ENCODE peak calls at places on chromosomes 4 and X, in four cellular contexts. One of them, this sample, is unnamed.

GRCh38 chrX:123860506-123860840 is 620 bp downstream of the XIAP start:
- DNase-seq in H1: no peak
- DNase-seq in H9: no peak
- DNase-seq in mesenchymal stem cell: peak; percentile 65
- DNase-seq in this sample: no peak

GRCh38 chrX:130810561-130810960 is 92.4 kb downstream of the ENOX2 start:
- DNase-seq in H1: no peak
- DNase-seq in H9: no peak
- DNase-seq in mesenchymal stem cell: no peak
- DNase-seq in this sample: no peak

GRCh38 chrX:115029869-115030564 is 12.6 kb upstream of the IL13RA2 start:
- DNase-seq in H1: no peak
- DNase-seq in H9: no peak
- DNase-seq in mesenchymal stem cell: no peak
- DNase-seq in this sample: no peak

GRCh38 chr4:26741491-26741871 is 119.2 kb upstream of the STIM2 start:
- DNase-seq in H1: no peak
- DNase-seq in H9: no peak
- DNase-seq in mesenchymal stem cell: no peak
- DNase-seq in this sample: peak; percentile 58

GRCh38 chrX:43559643-43560042 is 96.5 kb upstream of the MAOA start:
- DNase-seq in H1: peak; percentile 53
- DNase-seq in H9: peak; percentile 77
- DNase-seq in mesenchymal stem cell: peak; percentile 61
- DNase-seq in this sample: peak; percentile 35

GRCh38 chr4:4327652-4328121 is 37.6 kb downstream of the ZBTB49 start:
- DNase-seq in H1: peak; percentile 86
- DNase-seq in H9: peak; percentile 93
- DNase-seq in mesenchymal stem cell: peak; percentile 39
- DNase-seq in this sample: peak; percentile 14

GRCh38 chr4:110271986-110272385 is 73.6 kb upstream of the ELOVL6 start:
- DNase-seq in H1: no peak
- DNase-seq in H9: no peak
- DNase-seq in mesenchymal stem cell: no peak
- DNase-seq in this sample: no peak

GRCh38 chr4:108007984-108008383 is 18.3 kb downstream of the HADH start:
- DNase-seq in H1: no peak
- DNase-seq in H9: no peak
- DNase-seq in mesenchymal stem cell: no peak
- DNase-seq in this sample: no peak

GRCh38 chr4:106565727-106566126 is 197.1 kb upstream of the GIMD1 start:
- DNase-seq in H1: no peak
- DNase-seq in H9: no peak
- DNase-seq in mesenchymal stem cell: no peak
- DNase-seq in this sample: no peak

GRCh38 chr4:174826660-174827059 is 2.4 kb downstream of the GLRA3 start:
- DNase-seq in H1: no peak
- DNase-seq in H9: no peak
- DNase-seq in mesenchymal stem cell: no peak
- DNase-seq in this sample: no peak

GRCh38 chrX:37666516-37666915 is 19.1 kb upstream of the XK start:
- DNase-seq in H1: no peak
- DNase-seq in H9: no peak
- DNase-seq in mesenchymal stem cell: no peak
- DNase-seq in this sample: no peak

GRCh38 chrX:10356979-10357378 is 200.2 kb downstream of the CLCN4 start:
- DNase-seq in H1: no peak
- DNase-seq in H9: no peak
- DNase-seq in mesenchymal stem cell: no peak
- DNase-seq in this sample: no peak

GRCh38 chr4:54058171-54058570 is 6.2 kb downstream of the CHIC2 start:
- DNase-seq in H1: no peak
- DNase-seq in H9: no peak
- DNase-seq in mesenchymal stem cell: no peak
- DNase-seq in this sample: no peak

GRCh38 chrX:79601336-79602131 is 234.4 kb upstream of the ITM2A start:
- DNase-seq in H1: no peak
- DNase-seq in H9: no peak
- DNase-seq in mesenchymal stem cell: no peak
- DNase-seq in this sample: no peak

GRCh38 chr4:118821590-118822293 is 14.2 kb downstream of the SEC24D start:
- DNase-seq in H1: no peak
- DNase-seq in H9: no peak
- DNase-seq in mesenchymal stem cell: no peak
- DNase-seq in this sample: no peak

GRCh38 chr4:13918110-13918509 is 290.6 kb upstream of the BOD1L1 start:
- DNase-seq in H1: no peak
- DNase-seq in H9: no peak
- DNase-seq in mesenchymal stem cell: peak; percentile 97
- DNase-seq in this sample: no peak

GRCh38 chrX:151920101-151920500 is 7.4 kb downstream of the MAGEA4 start:
- DNase-seq in H1: no peak
- DNase-seq in H9: no peak
- DNase-seq in mesenchymal stem cell: no peak
- DNase-seq in this sample: no peak

GRCh38 chrX:11010476-11010875 is 100.7 kb upstream of the HCCS start:
- DNase-seq in H1: no peak
- DNase-seq in H9: no peak
- DNase-seq in mesenchymal stem cell: no peak
- DNase-seq in this sample: no peak

GRCh38 chr4:985123-985830 is 1.6 kb upstream of the IDUA start:
- DNase-seq in H1: peak; percentile 87
- DNase-seq in H9: peak; percentile 88
- DNase-seq in mesenchymal stem cell: peak; percentile 67
- DNase-seq in this sample: no peak

GRCh38 chr4:154506253-154506652 is 14.7 kb upstream of the DCHS2 start:
- DNase-seq in H1: no peak
- DNase-seq in H9: no peak
- DNase-seq in mesenchymal stem cell: peak; percentile 43
- DNase-seq in this sample: peak; percentile 27

GRCh38 chrX:130173190-130173895 is 1.6 kb downstream of the RAB33A start:
- DNase-seq in H1: no peak
- DNase-seq in H9: no peak
- DNase-seq in mesenchymal stem cell: peak; percentile 92
- DNase-seq in this sample: no peak

DNA sequence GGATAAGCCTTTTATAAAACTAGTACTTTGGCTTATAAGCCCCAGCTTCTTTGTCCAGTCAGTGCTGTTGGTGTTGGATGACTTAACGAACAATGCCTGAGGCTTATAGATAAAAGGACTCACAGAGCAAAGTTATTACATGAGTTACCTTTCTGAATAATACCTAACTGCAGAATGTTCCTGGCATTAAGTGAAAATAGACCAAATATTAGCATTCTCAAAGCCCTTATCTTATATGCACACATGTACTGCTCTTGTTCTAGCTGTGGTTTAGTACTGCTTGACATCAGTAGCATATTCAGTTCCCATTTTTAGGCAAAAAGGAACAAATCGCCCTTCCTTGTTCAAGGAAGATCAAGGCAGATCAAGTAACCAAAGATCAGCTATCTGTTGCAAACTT is 131.6 kb downstream of the ZNF330 start:
- DNase-seq in H1: no peak
- DNase-seq in H9: no peak
- DNase-seq in mesenchymal stem cell: no peak
- DNase-seq in this sample: no peak
- H2BK12ac ChIP-seq in H1: no peak overlapping the region
- H2BK12ac ChIP-seq in H9: no peak overlapping the region
- H2BK12ac ChIP-seq in mesenchymal stem cell: no peak overlapping the region
- H2BK12ac ChIP-seq in this sample: no peak overlapping the region

DNA sequence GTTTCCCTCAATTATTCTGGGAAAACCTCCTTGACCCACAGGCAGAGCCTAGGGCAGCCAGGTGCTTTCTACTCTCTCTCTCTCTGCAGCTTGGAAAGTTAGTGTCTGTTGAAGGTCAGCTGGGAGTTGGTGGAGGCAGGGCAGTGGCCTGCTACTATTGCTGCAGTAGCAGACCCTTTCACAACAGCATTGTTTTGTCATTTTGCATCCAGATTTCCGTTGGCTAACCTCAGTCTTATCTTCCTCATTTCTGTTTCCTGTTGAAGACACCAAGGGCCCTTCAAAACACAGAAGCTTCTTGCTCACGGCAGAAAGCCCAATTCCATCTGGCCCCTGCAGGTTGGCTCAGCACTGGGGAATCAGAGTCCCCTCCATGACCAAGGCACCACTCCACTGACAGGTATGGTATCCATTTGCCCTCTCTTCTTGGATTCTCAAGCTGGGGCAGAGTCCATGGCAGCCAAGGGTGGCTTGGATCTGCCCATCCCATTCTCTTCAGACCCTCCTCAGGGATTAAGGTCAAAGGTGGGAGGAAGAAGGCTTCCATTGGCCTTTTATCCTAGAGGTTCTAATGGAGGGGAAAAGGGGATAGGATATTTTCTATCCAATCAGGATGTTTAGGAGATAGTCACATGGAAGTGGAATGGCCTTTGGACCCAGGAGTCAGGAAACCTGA is 24.6 kb downstream of the VSIG4 start:
- DNase-seq in H1: no peak
- DNase-seq in H9: no peak
- DNase-seq in mesenchymal stem cell: no peak
- DNase-seq in this sample: no peak
- H3K4me2 ChIP-seq in H1: no peak overlapping the region
- H3K4me2 ChIP-seq in H9: no peak overlapping the region
- H3K4me2 ChIP-seq in mesenchymal stem cell: no peak overlapping the region
- H3K4me2 ChIP-seq in this sample: no peak overlapping the region

GRCh38 chr4:85508654-85509053 is 33.7 kb downstream of the ARHGAP24 start:
- DNase-seq in H1: no peak
- DNase-seq in H9: no peak
- DNase-seq in mesenchymal stem cell: no peak
- DNase-seq in this sample: no peak
- H4K8ac ChIP-seq in H1: no peak overlapping the region
- H4K8ac ChIP-seq in H9: no peak overlapping the region
- H4K8ac ChIP-seq in mesenchymal stem cell: no peak overlapping the region
- H4K8ac ChIP-seq in this sample: no peak overlapping the region

GRCh38 chr4:8468746-8469535 is 28.4 kb downstream of the TRMT44 start:
- DNase-seq in H1: peak; percentile 92
- DNase-seq in H9: peak; percentile 84
- DNase-seq in mesenchymal stem cell: peak; percentile 49
- DNase-seq in this sample: peak; percentile 52

GRCh38 chr4:8472166-8472688 is 31.6 kb downstream of the TRMT44 start:
- DNase-seq in H1: no peak
- DNase-seq in H9: no peak
- DNase-seq in mesenchymal stem cell: no peak
- DNase-seq in this sample: no peak

GRCh38 chr4:8469550-8469949 is 29.0 kb downstream of the TRMT44 start:
- DNase-seq in H1: no peak
- DNase-seq in H9: no peak
- DNase-seq in mesenchymal stem cell: no peak
- DNase-seq in this sample: no peak

GRCh38 chr4:8471211-8471875 is 30.8 kb downstream of the TRMT44 start:
- DNase-seq in H1: no peak
- DNase-seq in H9: no peak
- DNase-seq in mesenchymal stem cell: no peak
- DNase-seq in this sample: no peak

DNA sequence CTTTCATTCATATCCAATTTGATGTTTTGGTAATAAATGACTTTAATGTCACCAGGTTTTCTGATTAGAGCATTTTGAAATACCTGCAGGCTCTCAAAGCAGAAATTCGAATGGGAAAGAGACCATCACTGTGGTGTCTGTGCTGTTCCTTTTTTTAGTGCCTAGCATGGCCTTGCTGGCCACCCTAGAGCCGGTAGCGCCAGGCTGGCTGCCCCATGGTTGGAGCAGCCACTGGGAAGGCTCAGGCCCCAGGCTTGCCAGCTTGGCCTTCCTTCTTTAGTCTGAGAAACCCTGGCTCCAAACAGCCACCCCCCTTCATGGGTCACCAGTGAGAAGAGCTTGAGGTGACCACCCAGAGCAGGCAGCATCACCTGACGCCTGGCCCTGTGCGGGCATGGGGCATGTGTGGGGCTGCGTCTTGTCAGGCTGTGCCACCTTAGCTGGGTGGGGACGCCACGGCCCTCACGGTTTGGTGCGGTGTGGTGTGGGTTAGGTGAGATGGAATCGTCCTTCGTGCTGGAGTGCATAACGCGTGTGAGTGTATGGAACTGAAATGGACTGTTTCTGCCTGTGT is 30.0 kb downstream of the TRMT44 start:
- DNase-seq in H1: no peak
- DNase-seq in H9: no peak
- DNase-seq in mesenchymal stem cell: no peak
- DNase-seq in this sample: no peak
- H2BK12ac ChIP-seq in H1: no peak overlapping the region
- H2BK12ac ChIP-seq in H9: no peak overlapping the region
- H2BK12ac ChIP-seq in mesenchymal stem cell: no peak overlapping the region
- H2BK12ac ChIP-seq in this sample: no peak overlapping the region

GRCh38 chr4:186840771-186841301 is 117.2 kb upstream of the FAT1 start:
- DNase-seq in H1: no peak
- DNase-seq in H9: no peak
- DNase-seq in mesenchymal stem cell: no peak
- DNase-seq in this sample: no peak
- H3K4me2 ChIP-seq in H1: no peak overlapping the region
- H3K4me2 ChIP-seq in H9: no peak overlapping the region
- H3K4me2 ChIP-seq in mesenchymal stem cell: no peak overlapping the region
- H3K4me2 ChIP-seq in this sample: no peak overlapping the region

GRCh38 chr4:112637552-112637866 is 566 bp downstream of the LARP7 start:
- DNase-seq in H1: no peak
- DNase-seq in H9: no peak
- DNase-seq in mesenchymal stem cell: no peak
- DNase-seq in this sample: no peak

GRCh38 chr4:112636688-112637551 is at the start of the genes LARP7 and ZGRF1:
- DNase-seq in H1: peak; percentile 97
- DNase-seq in H9: peak; percentile 99
- DNase-seq in mesenchymal stem cell: peak; percentile 99
- DNase-seq in this sample: peak; percentile 99

DNA sequence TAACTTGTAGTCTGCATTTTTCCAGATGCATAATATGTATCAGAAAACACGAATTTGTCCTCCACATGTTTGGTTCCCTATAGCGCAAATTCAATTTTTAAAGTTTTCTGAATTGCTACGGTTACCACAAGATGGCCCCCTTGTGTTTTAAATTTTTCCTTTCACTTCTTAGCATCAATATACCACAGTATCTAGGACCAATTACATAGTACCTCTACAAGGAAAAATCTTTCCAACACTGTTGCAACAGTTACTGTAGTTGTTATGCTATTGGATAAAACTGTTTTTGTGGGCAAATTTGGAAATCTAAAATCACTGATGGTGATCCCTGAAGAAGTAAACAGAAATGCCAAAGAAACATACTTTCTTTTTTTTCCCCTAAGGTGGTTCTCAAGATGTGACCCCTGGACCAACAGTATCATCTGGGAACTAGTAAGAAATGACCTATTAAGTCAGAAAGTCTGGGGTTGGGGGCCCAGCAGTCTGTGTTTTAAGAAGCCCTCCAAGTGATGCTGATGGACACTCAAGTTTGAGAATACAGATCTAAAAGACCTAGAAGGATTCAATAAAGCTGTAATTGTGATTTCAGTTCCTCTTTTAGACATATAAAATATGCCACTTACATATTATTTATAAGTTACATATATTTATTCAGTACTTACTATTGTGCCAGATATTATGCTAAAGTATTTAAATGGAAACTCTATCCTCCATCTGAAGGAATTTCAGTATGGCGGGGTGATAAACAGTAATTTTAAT is 3.1 kb downstream of the ZGRF1 start:
- DNase-seq in H1: no peak
- DNase-seq in H9: no peak
- DNase-seq in mesenchymal stem cell: peak; percentile 53
- DNase-seq in this sample: no peak
- H4K8ac ChIP-seq in H1: no peak overlapping the region
- H4K8ac ChIP-seq in H9: no peak overlapping the region
- H4K8ac ChIP-seq in mesenchymal stem cell: no peak overlapping the region
- H4K8ac ChIP-seq in this sample: no peak overlapping the region